ENCODE peak calls at places on chromosomes 13 and 19, in ten cellular contexts. M is HuH-7, W is GM04503, H is hypothalamus, K is uterus, F is T-helper 9 cell, D is thoracic aorta, P is left colon, B is fibroblast of the aortic adventitia, A is stromal cell of bone marrow. C is an unnamed sample.

GRCh38 chr13:110347535-110348308 is 40.6 kb downstream of the COL4A2 start:
- DNase-seq in W (peak), M (no peak), H (no peak), D (peak), B (peak), A (peak), F (no peak), K (peak), P (no peak), C (peak)

GRCh38 chr13:76759877-76760276 is 126.3 kb downstream of the KCTD12 start:
- DNase-seq in H (no peak), P (no peak), D (no peak), K (no peak), A (no peak), M (no peak), F (no peak), W (no peak), B (peak), C (no peak)

GRCh38 chr19:17479325-17479791 is 9.0 kb downstream of the SLC27A1 start:
- DNase-seq in K (no peak), D (no peak), H (no peak), M (no peak), B (peak), W (peak), A (peak), F (no peak), P (no peak), C (peak)

GRCh38 chr13:24074687-24075086 is 85.8 kb upstream of the SPATA13 start:
- DNase-seq in K (no peak), B (peak), F (no peak), A (no peak), H (no peak), M (no peak), P (peak), W (no peak), D (no peak), C (no peak)

GRCh38 chr19:33193864-33194362 is at the start of gene LRP3:
- DNase-seq in P (no peak), F (no peak), K (no peak), H (peak), A (no peak), W (no peak), B (peak), D (no peak), M (peak), C (peak)

GRCh38 chr13:90238433-90238832 is 1109.1 kb upstream of the MIR17HG start:
- DNase-seq in M (no peak), W (no peak), B (peak), F (no peak), P (no peak), K (no peak), A (no peak), D (no peak), H (no peak), C (peak)

GRCh38 chr13:30088312-30088855 is 219.0 kb downstream of the KATNAL1 start:
- DNase-seq in P (no peak), K (no peak), D (no peak), A (no peak), M (no peak), B (no peak), H (no peak), F (no peak), W (no peak), C (no peak)

GRCh38 chr19:1046836-1047695 is 7.2 kb downstream of the ABCA7 start:
- DNase-seq in H (no peak), K (no peak), M (no peak), A (no peak), B (no peak), F (no peak), P (no peak), W (no peak), D (no peak), C (no peak)

GRCh38 chr13:29483211-29483610 is 112.3 kb downstream of the SLC7A1 start:
- DNase-seq in A (no peak), D (no peak), H (no peak), F (no peak), W (no peak), K (no peak), M (no peak), B (no peak), P (no peak), C (no peak)

GRCh38 chr19:10207026-10207425 is 12.3 kb upstream of the DNMT1 start:
- DNase-seq in D (no peak), H (no peak), M (no peak), F (no peak), K (no peak), B (no peak), W (no peak), A (no peak), P (no peak), C (no peak)

GRCh38 chr19:11159598-11160001 is 4.0 kb upstream of the SPC24 start:
- DNase-seq in D (no peak), M (no peak), B (no peak), W (no peak), A (no peak), H (no peak), F (no peak), P (no peak), K (peak), C (peak)

C was measured in fibroblast of villous mesenchyme.